ENCODE peak calls at places on chromosomes 2 and 18, in nine cellular contexts. W is A549, N is right lobe of liver, X is HL-60, V is fibroblast of lung, M is GM23248, O is iPS DF 6.9, T is WERI-Rb-1, I is psoas muscle. G is an unnamed sample.

GRCh38 chr2:42142476-42143184 is 26.5 kb upstream of the EML4 start:
- DNase-seq in W (peak), N (no peak), X (no peak), V (peak), M (peak), O (no peak), T (no peak), I (no peak), G (no peak)

GRCh38 chr2:140863713-140864112 is 1267.1 kb downstream of the LRP1B start:
- DNase-seq in W (peak), N (no peak), X (peak), V (peak), M (peak), O (no peak), T (no peak), I (no peak), G (peak)

GRCh38 chr2:186426153-186427016 is 59.7 kb upstream of the ZC3H15 start:
- DNase-seq in W (no peak), N (no peak), X (no peak), V (peak), M (no peak), O (no peak), T (no peak), I (no peak), G (no peak)

GRCh38 chr2:85672486-85672885 is 4.5 kb upstream of the SFTPB start:
- DNase-seq in W (no peak), N (no peak), X (peak), V (no peak), M (no peak), O (no peak), T (no peak), I (no peak), G (no peak)

GRCh38 chr2:6352906-6353515 is 512.7 kb downstream of the CMPK2 start:
- DNase-seq in W (peak), N (peak), X (no peak), V (peak), M (peak), O (peak), T (peak), I (peak), G (peak)

GRCh38 chr2:32504877-32505478 is 122.9 kb upstream of the TTC27 start:
- DNase-seq in W (peak), N (no peak), X (no peak), V (no peak), M (no peak), O (no peak), T (no peak), I (no peak), G (no peak)

GRCh38 chr2:85712849-85713612 is 18.9 kb downstream of the GNLY start:
- DNase-seq in W (peak), N (peak), X (no peak), V (peak), M (peak), O (no peak), T (no peak), I (peak), G (no peak)

GRCh38 chr2:121293450-121294325 is 8.7 kb upstream of the TFCP2L1 start:
- DNase-seq in W (no peak), N (no peak), X (no peak), V (no peak), M (no peak), O (no peak), T (no peak), I (no peak), G (peak)

GRCh38 chr2:173830169-173830568 is 135.0 kb downstream of the SP3 start:
- DNase-seq in W (no peak), N (no peak), X (no peak), V (peak), M (peak), O (no peak), T (no peak), I (no peak), G (no peak)

GRCh38 chr2:135916232-135916631 is 40.0 kb upstream of the MCM6 start:
- DNase-seq in W (peak), N (no peak), X (no peak), V (peak), M (peak), O (no peak), T (no peak), I (no peak), G (peak)

GRCh38 chr18:79791141-79791972 is 6.4 kb upstream of the KCNG2 start:
- DNase-seq in W (peak), N (peak), X (peak), V (peak), M (peak), O (no peak), T (no peak), I (peak), G (peak)

GRCh38 chr2:30230479-30230854 is 867 bp upstream of the LBH start:
- DNase-seq in W (no peak), N (no peak), X (no peak), V (peak), M (no peak), O (no peak), T (peak), I (no peak), G (no peak)

GRCh38 chr2:24943427-24943826 is 23.4 kb upstream of the ADCY3 start:
- DNase-seq in W (no peak), N (no peak), X (no peak), V (no peak), M (no peak), O (no peak), T (no peak), I (no peak), G (no peak)

GRCh38 chr2:171669121-171669520 is 18.1 kb upstream of the DYNC1I2 start:
- DNase-seq in W (no peak), N (no peak), X (no peak), V (no peak), M (no peak), O (no peak), T (no peak), I (no peak), G (no peak)
- H3K27ac ChIP-seq in W (no peak), N (no peak), X (no peak), V (no peak), M (no peak), O (no peak), T (no peak), I (no peak), G (no peak)

DNA sequence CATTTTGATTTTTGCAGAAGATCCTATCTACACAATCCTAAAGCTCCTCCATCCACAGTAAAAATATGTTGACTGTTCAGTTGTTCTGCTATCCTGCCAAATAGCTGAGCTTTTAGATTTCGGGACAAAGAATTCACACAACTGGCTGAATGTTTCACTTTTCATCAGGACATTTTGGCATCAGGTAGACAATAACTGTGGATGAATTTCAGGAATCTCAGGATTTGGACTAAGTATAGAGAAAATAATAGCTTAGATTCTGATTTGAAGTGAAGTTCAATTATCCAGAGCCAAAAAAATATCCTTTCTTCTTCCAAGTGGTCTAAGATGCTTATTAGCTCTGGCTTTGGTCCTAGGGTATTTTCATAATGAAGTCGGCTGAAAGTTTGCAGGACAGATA is 16.0 kb downstream of the KCNE4 start:
- DNase-seq in W (no peak), N (no peak), X (no peak), V (no peak), M (no peak), O (no peak), T (no peak), I (no peak), G (no peak)
- H3K4me3 ChIP-seq in W (no peak), N (no peak), X (no peak), V (no peak), M (no peak), O (no peak), T (no peak), I (no peak), G (no peak)

GRCh38 chr2:69768217-69768616 is 26.3 kb downstream of the ANXA4 start:
- DNase-seq in W (no peak), N (no peak), X (no peak), V (no peak), M (no peak), O (no peak), T (no peak), I (no peak), G (no peak)

GRCh38 chr2:69764286-69765058 is 22.5 kb downstream of the ANXA4 start:
- DNase-seq in W (peak), N (no peak), X (no peak), V (no peak), M (peak), O (no peak), T (no peak), I (no peak), G (peak)

GRCh38 chr2:69767034-69767433 is 25.1 kb downstream of the ANXA4 start:
- DNase-seq in W (no peak), N (no peak), X (no peak), V (peak), M (peak), O (no peak), T (no peak), I (no peak), G (no peak)

GRCh38 chr2:69768789-69769188 is 26.9 kb downstream of the ANXA4 start:
- DNase-seq in W (no peak), N (no peak), X (no peak), V (no peak), M (no peak), O (no peak), T (no peak), I (no peak), G (no peak)

DNA sequence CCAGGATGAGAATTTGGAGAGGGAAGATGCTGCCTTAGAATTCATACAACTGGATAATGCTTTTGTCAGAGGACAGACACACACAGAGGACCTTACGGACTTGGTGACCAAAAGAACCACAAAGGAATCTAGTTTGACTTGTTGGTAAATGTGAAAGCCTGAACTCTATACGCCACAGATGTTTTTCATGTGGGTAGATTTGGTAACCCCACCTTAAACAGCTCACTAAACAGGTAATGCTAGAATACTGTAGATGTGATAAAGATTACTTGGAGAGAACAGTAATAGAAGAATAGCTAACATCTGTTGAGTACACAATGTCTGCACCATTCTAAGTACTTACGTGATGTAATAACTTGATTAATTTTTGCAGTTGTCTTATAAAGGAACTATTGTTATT is 24.1 kb downstream of the ANXA4 start:
- DNase-seq in W (no peak), N (no peak), X (no peak), V (no peak), M (no peak), O (no peak), T (no peak), I (no peak), G (no peak)
- H3K27ac ChIP-seq in W (peak), N (no peak), X (no peak), V (no peak), M (no peak), O (no peak), T (no peak), I (no peak), G (no peak)

GRCh38 chr2:109613922-109614714 is at the start of the genes SEPTIN10 and SOWAHC:
- DNase-seq in W (peak), N (peak), X (peak), V (peak), M (peak), O (peak), T (peak), I (peak), G (peak)
- H3K4me3 ChIP-seq in W (peak), N (peak), X (peak), V (peak), M (peak), O (peak), T (peak), I (peak), G (peak)

DNA sequence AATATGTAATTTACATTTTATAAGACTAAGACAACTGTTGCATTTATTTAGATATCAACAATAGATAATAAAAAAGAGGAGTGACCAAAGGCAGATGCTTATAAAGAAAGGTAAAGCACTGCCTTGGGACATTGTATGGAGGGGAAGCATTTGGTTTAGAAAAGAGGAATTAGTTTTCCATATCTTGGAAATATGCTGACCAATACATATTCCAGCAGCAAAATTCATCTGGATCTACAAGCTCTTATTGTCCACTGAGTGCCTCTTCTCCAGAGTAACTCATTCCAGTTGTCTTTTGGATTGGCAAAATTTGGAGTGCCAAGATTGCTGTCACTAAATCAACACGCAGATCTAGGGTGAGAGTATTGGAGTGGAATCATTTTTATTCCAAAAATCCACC is 8.9 kb upstream of the VPS4B start:
- DNase-seq in W (no peak), N (no peak), X (no peak), V (no peak), M (no peak), O (no peak), T (no peak), I (no peak), G (no peak)
- H3K27ac ChIP-seq in W (no peak), N (no peak), X (no peak), V (no peak), M (no peak), O (no peak), T (no peak), I (no peak), G (no peak)

GRCh38 chr2:201866643-201867310 is 60.4 kb downstream of the CDK15 start:
- DNase-seq in W (no peak), N (no peak), X (no peak), V (peak), M (no peak), O (no peak), T (no peak), I (no peak), G (peak)
- H3K4me3 ChIP-seq in W (no peak), N (no peak), X (no peak), V (no peak), M (no peak), O (no peak), T (no peak), I (no peak), G (no peak)

G was measured in small intestine.